ENCODE peak calls at places on chromosomes 11 and 22, in eight cellular contexts. One of them, this sample, is unnamed.
A peak's percentile ranks its signal among the peaks of the same experiment; 100 is the strongest.

GRCh38 chr11:97506360-97506759 is 1116.5 kb downstream of the JRKL start:
- DNase-seq in OCI-LY7: no peak
- DNase-seq in HCT116: no peak
- DNase-seq in PC-3: no peak
- DNase-seq in GM23248: no peak
- DNase-seq in hepatocyte: no peak
- DNase-seq in neural progenitor cell: no peak
- DNase-seq in MM.1S: peak; percentile 35
- DNase-seq in this sample: no peak

GRCh38 chr22:17155941-17156340 is 3.1 kb downstream of the HDHD5 start:
- DNase-seq in OCI-LY7: peak; percentile 17
- DNase-seq in HCT116: no peak
- DNase-seq in PC-3: no peak
- DNase-seq in GM23248: no peak
- DNase-seq in hepatocyte: no peak
- DNase-seq in neural progenitor cell: no peak
- DNase-seq in MM.1S: no peak
- DNase-seq in this sample: no peak

GRCh38 chr11:83681944-83682644 is 395.9 kb upstream of the CCDC90B start:
- DNase-seq in OCI-LY7: no peak
- DNase-seq in HCT116: no peak
- DNase-seq in PC-3: no peak
- DNase-seq in GM23248: peak; percentile 39
- DNase-seq in hepatocyte: no peak
- DNase-seq in neural progenitor cell: no peak
- DNase-seq in MM.1S: no peak
- DNase-seq in this sample: no peak

GRCh38 chr11:105052487-105052886 is 7.4 kb upstream of the CARD16 start:
- DNase-seq in OCI-LY7: no peak
- DNase-seq in HCT116: no peak
- DNase-seq in PC-3: no peak
- DNase-seq in GM23248: no peak
- DNase-seq in hepatocyte: no peak
- DNase-seq in neural progenitor cell: no peak
- DNase-seq in MM.1S: no peak
- DNase-seq in this sample: no peak

GRCh38 chr11:74723511-74723910 is 7.7 kb downstream of the CHRDL2 start:
- DNase-seq in OCI-LY7: no peak
- DNase-seq in HCT116: no peak
- DNase-seq in PC-3: no peak
- DNase-seq in GM23248: no peak
- DNase-seq in hepatocyte: no peak
- DNase-seq in neural progenitor cell: no peak
- DNase-seq in MM.1S: no peak
- DNase-seq in this sample: no peak

GRCh38 chr11:75270896-75271415 is 30.4 kb downstream of the TPBGL start:
- DNase-seq in OCI-LY7: peak; percentile 51
- DNase-seq in HCT116: peak; percentile 13
- DNase-seq in PC-3: peak; percentile 63
- DNase-seq in GM23248: peak; percentile 47
- DNase-seq in hepatocyte: no peak
- DNase-seq in neural progenitor cell: peak; percentile 41
- DNase-seq in MM.1S: peak; percentile 45
- DNase-seq in this sample: peak; percentile 54

GRCh38 chr22:17939579-17939978 is 84.8 kb downstream of the MICAL3 start:
- DNase-seq in OCI-LY7: no peak
- DNase-seq in HCT116: no peak
- DNase-seq in PC-3: no peak
- DNase-seq in GM23248: no peak
- DNase-seq in hepatocyte: no peak
- DNase-seq in neural progenitor cell: no peak
- DNase-seq in MM.1S: no peak
- DNase-seq in this sample: no peak

GRCh38 chr11:30749268-30749667 is 163.1 kb upstream of the MPPED2 start:
- DNase-seq in OCI-LY7: no peak
- DNase-seq in HCT116: no peak
- DNase-seq in PC-3: no peak
- DNase-seq in GM23248: no peak
- DNase-seq in hepatocyte: no peak
- DNase-seq in neural progenitor cell: peak; percentile 74
- DNase-seq in MM.1S: no peak
- DNase-seq in this sample: peak; percentile 77

GRCh38 chr11:131713529-131714134 is 343.2 kb downstream of the NTM start:
- DNase-seq in OCI-LY7: no peak
- DNase-seq in HCT116: no peak
- DNase-seq in PC-3: no peak
- DNase-seq in GM23248: no peak
- DNase-seq in hepatocyte: no peak
- DNase-seq in neural progenitor cell: no peak
- DNase-seq in MM.1S: no peak
- DNase-seq in this sample: no peak

GRCh38 chr11:24373516-24373915 is 123.3 kb upstream of the LUZP2 start:
- DNase-seq in OCI-LY7: no peak
- DNase-seq in HCT116: no peak
- DNase-seq in PC-3: no peak
- DNase-seq in GM23248: peak; percentile 1
- DNase-seq in hepatocyte: no peak
- DNase-seq in neural progenitor cell: no peak
- DNase-seq in MM.1S: no peak
- DNase-seq in this sample: no peak

GRCh38 chr11:36818410-36818809 is 220.4 kb upstream of the RAG2 start:
- DNase-seq in OCI-LY7: no peak
- DNase-seq in HCT116: peak; percentile 6
- DNase-seq in PC-3: no peak
- DNase-seq in GM23248: peak; percentile 34
- DNase-seq in hepatocyte: no peak
- DNase-seq in neural progenitor cell: peak; percentile 23
- DNase-seq in MM.1S: no peak
- DNase-seq in this sample: peak; percentile 17

GRCh38 chr11:65558002-65558784 is at the start of gene LTBP3:
- DNase-seq in OCI-LY7: no peak
- DNase-seq in HCT116: no peak
- DNase-seq in PC-3: peak; percentile 72
- DNase-seq in GM23248: peak; percentile 90
- DNase-seq in hepatocyte: peak; percentile 89
- DNase-seq in neural progenitor cell: peak; percentile 69
- DNase-seq in MM.1S: peak; percentile 42
- DNase-seq in this sample: peak; percentile 80

GRCh38 chr11:64132982-64133705 is 32.8 kb downstream of the MACROD1 start:
- DNase-seq in OCI-LY7: no peak
- DNase-seq in HCT116: no peak
- DNase-seq in PC-3: no peak
- DNase-seq in GM23248: no peak
- DNase-seq in hepatocyte: no peak
- DNase-seq in neural progenitor cell: no peak
- DNase-seq in MM.1S: no peak
- DNase-seq in this sample: no peak

GRCh38 chr11:116488836-116489389 is 283.9 kb downstream of the BUD13 start:
- DNase-seq in OCI-LY7: no peak
- DNase-seq in HCT116: no peak
- DNase-seq in PC-3: no peak
- DNase-seq in GM23248: no peak
- DNase-seq in hepatocyte: no peak
- DNase-seq in neural progenitor cell: no peak
- DNase-seq in MM.1S: no peak
- DNase-seq in this sample: no peak

GRCh38 chr11:45667929-45668680 is 2.7 kb upstream of the CHST1 start:
- DNase-seq in OCI-LY7: no peak
- DNase-seq in HCT116: no peak
- DNase-seq in PC-3: no peak
- DNase-seq in GM23248: no peak
- DNase-seq in hepatocyte: no peak
- DNase-seq in neural progenitor cell: no peak
- DNase-seq in MM.1S: no peak
- DNase-seq in this sample: no peak

GRCh38 chr11:116108161-116108560 is 603.9 kb upstream of the CADM1 start:
- DNase-seq in OCI-LY7: no peak
- DNase-seq in HCT116: no peak
- DNase-seq in PC-3: no peak
- DNase-seq in GM23248: no peak
- DNase-seq in hepatocyte: no peak
- DNase-seq in neural progenitor cell: no peak
- DNase-seq in MM.1S: no peak
- DNase-seq in this sample: no peak

GRCh38 chr22:21020802-21021429 is 6.0 kb downstream of the P2RX6 start:
- DNase-seq in OCI-LY7: peak; percentile 56
- DNase-seq in HCT116: no peak
- DNase-seq in PC-3: peak; percentile 16
- DNase-seq in GM23248: peak; percentile 31
- DNase-seq in hepatocyte: no peak
- DNase-seq in neural progenitor cell: peak; percentile 55
- DNase-seq in MM.1S: no peak
- DNase-seq in this sample: peak; percentile 85

GRCh38 chr11:65634905-65635731 is 2.8 kb upstream of the SIPA1 start:
- DNase-seq in OCI-LY7: no peak
- DNase-seq in HCT116: no peak
- DNase-seq in PC-3: no peak
- DNase-seq in GM23248: no peak
- DNase-seq in hepatocyte: no peak
- DNase-seq in neural progenitor cell: no peak
- DNase-seq in MM.1S: no peak
- DNase-seq in this sample: no peak

GRCh38 chr11:58707767-58708166 is 24.0 kb downstream of the GLYAT start:
- DNase-seq in OCI-LY7: no peak
- DNase-seq in HCT116: no peak
- DNase-seq in PC-3: no peak
- DNase-seq in GM23248: no peak
- DNase-seq in hepatocyte: no peak
- DNase-seq in neural progenitor cell: no peak
- DNase-seq in MM.1S: no peak
- DNase-seq in this sample: no peak

GRCh38 chr11:6468712-6469495 is 4.8 kb downstream of the TRIM3 start:
- DNase-seq in OCI-LY7: peak; percentile 52
- DNase-seq in HCT116: peak; percentile 60
- DNase-seq in PC-3: peak; percentile 31
- DNase-seq in GM23248: peak; percentile 24
- DNase-seq in hepatocyte: peak; percentile 93
- DNase-seq in neural progenitor cell: peak; percentile 98
- DNase-seq in MM.1S: no peak
- DNase-seq in this sample: peak; percentile 100

GRCh38 chr11:27013741-27014415 is 20.0 kb downstream of the FIBIN start:
- DNase-seq in OCI-LY7: no peak
- DNase-seq in HCT116: no peak
- DNase-seq in PC-3: no peak
- DNase-seq in GM23248: peak; percentile 38
- DNase-seq in hepatocyte: peak; percentile 32
- DNase-seq in neural progenitor cell: no peak
- DNase-seq in MM.1S: no peak
- DNase-seq in this sample: no peak

GRCh38 chr11:44910591-44910990 is 40.1 kb downstream of the TP53I11 start:
- DNase-seq in OCI-LY7: no peak
- DNase-seq in HCT116: no peak
- DNase-seq in PC-3: no peak
- DNase-seq in GM23248: no peak
- DNase-seq in hepatocyte: no peak
- DNase-seq in neural progenitor cell: no peak
- DNase-seq in MM.1S: no peak
- DNase-seq in this sample: no peak

GRCh38 chr11:61053198-61053597 is 49.1 kb upstream of the CD5 start:
- DNase-seq in OCI-LY7: no peak
- DNase-seq in HCT116: no peak
- DNase-seq in PC-3: no peak
- DNase-seq in GM23248: no peak
- DNase-seq in hepatocyte: no peak
- DNase-seq in neural progenitor cell: no peak
- DNase-seq in MM.1S: no peak
- DNase-seq in this sample: no peak

GRCh38 chr11:126891556-126892217 is 108.9 kb downstream of the KIRREL3 start:
- DNase-seq in OCI-LY7: no peak
- DNase-seq in HCT116: no peak
- DNase-seq in PC-3: no peak
- DNase-seq in GM23248: peak; percentile 80
- DNase-seq in hepatocyte: no peak
- DNase-seq in neural progenitor cell: no peak
- DNase-seq in MM.1S: no peak
- DNase-seq in this sample: no peak
- TF ChIP-seq EZH2phosphoT487 in OCI-LY7: no peak
- TF ChIP-seq EZH2phosphoT487 in HCT116: no peak
- TF ChIP-seq EZH2phosphoT487 in PC-3: no peak
- TF ChIP-seq EZH2phosphoT487 in GM23248: no peak
- TF ChIP-seq EZH2phosphoT487 in hepatocyte: no peak
- TF ChIP-seq EZH2phosphoT487 in neural progenitor cell: no peak
- TF ChIP-seq EZH2phosphoT487 in MM.1S: no peak
- TF ChIP-seq EZH2phosphoT487 in this sample: no peak

GRCh38 chr11:76801205-76801604 is 18.0 kb downstream of the TSKU start:
- DNase-seq in OCI-LY7: no peak
- DNase-seq in HCT116: no peak
- DNase-seq in PC-3: no peak
- DNase-seq in GM23248: no peak
- DNase-seq in hepatocyte: no peak
- DNase-seq in neural progenitor cell: no peak
- DNase-seq in MM.1S: no peak
- DNase-seq in this sample: peak; percentile 55
- TF ChIP-seq EZH2phosphoT487 in OCI-LY7: no peak
- TF ChIP-seq EZH2phosphoT487 in HCT116: no peak
- TF ChIP-seq EZH2phosphoT487 in PC-3: no peak
- TF ChIP-seq EZH2phosphoT487 in GM23248: no peak
- TF ChIP-seq EZH2phosphoT487 in hepatocyte: no peak
- TF ChIP-seq EZH2phosphoT487 in neural progenitor cell: no peak
- TF ChIP-seq EZH2phosphoT487 in MM.1S: no peak
- TF ChIP-seq EZH2phosphoT487 in this sample: no peak

GRCh38 chr22:46951326-46951725 is 188.9 kb downstream of the TBC1D22A start:
- DNase-seq in OCI-LY7: no peak
- DNase-seq in HCT116: no peak
- DNase-seq in PC-3: no peak
- DNase-seq in GM23248: no peak
- DNase-seq in hepatocyte: no peak
- DNase-seq in neural progenitor cell: no peak
- DNase-seq in MM.1S: no peak
- DNase-seq in this sample: no peak
- TF ChIP-seq EZH2phosphoT487 in OCI-LY7: no peak
- TF ChIP-seq EZH2phosphoT487 in HCT116: no peak
- TF ChIP-seq EZH2phosphoT487 in PC-3: no peak
- TF ChIP-seq EZH2phosphoT487 in GM23248: no peak
- TF ChIP-seq EZH2phosphoT487 in hepatocyte: no peak
- TF ChIP-seq EZH2phosphoT487 in neural progenitor cell: no peak
- TF ChIP-seq EZH2phosphoT487 in MM.1S: no peak
- TF ChIP-seq EZH2phosphoT487 in this sample: no peak

GRCh38 chr22:32627091-32627490 is 152.5 kb downstream of the FBXO7 start:
- DNase-seq in OCI-LY7: no peak
- DNase-seq in HCT116: no peak
- DNase-seq in PC-3: no peak
- DNase-seq in GM23248: no peak
- DNase-seq in hepatocyte: no peak
- DNase-seq in neural progenitor cell: no peak
- DNase-seq in MM.1S: no peak
- DNase-seq in this sample: no peak

GRCh38 chr22:32632650-32633049 is 158.0 kb downstream of the FBXO7 start:
- DNase-seq in OCI-LY7: no peak
- DNase-seq in HCT116: no peak
- DNase-seq in PC-3: no peak
- DNase-seq in GM23248: no peak
- DNase-seq in hepatocyte: no peak
- DNase-seq in neural progenitor cell: no peak
- DNase-seq in MM.1S: no peak
- DNase-seq in this sample: no peak

GRCh38 chr22:32625985-32626384 is 151.4 kb downstream of the FBXO7 start:
- DNase-seq in OCI-LY7: no peak
- DNase-seq in HCT116: no peak
- DNase-seq in PC-3: no peak
- DNase-seq in GM23248: peak; percentile 45
- DNase-seq in hepatocyte: no peak
- DNase-seq in neural progenitor cell: no peak
- DNase-seq in MM.1S: no peak
- DNase-seq in this sample: no peak

GRCh38 chr22:32631507-32632245 is 157.1 kb downstream of the FBXO7 start:
- DNase-seq in OCI-LY7: no peak
- DNase-seq in HCT116: no peak
- DNase-seq in PC-3: no peak
- DNase-seq in GM23248: no peak
- DNase-seq in hepatocyte: no peak
- DNase-seq in neural progenitor cell: no peak
- DNase-seq in MM.1S: no peak
- DNase-seq in this sample: no peak

GRCh38 chr22:32628626-32629587 is 154.3 kb downstream of the FBXO7 start:
- DNase-seq in OCI-LY7: no peak
- DNase-seq in HCT116: no peak
- DNase-seq in PC-3: no peak
- DNase-seq in GM23248: peak; percentile 37
- DNase-seq in hepatocyte: peak; percentile 31
- DNase-seq in neural progenitor cell: no peak
- DNase-seq in MM.1S: peak; percentile 29
- DNase-seq in this sample: no peak
- TF ChIP-seq EZH2phosphoT487 in OCI-LY7: no peak
- TF ChIP-seq EZH2phosphoT487 in HCT116: no peak
- TF ChIP-seq EZH2phosphoT487 in PC-3: no peak
- TF ChIP-seq EZH2phosphoT487 in GM23248: no peak
- TF ChIP-seq EZH2phosphoT487 in hepatocyte: no peak
- TF ChIP-seq EZH2phosphoT487 in neural progenitor cell: no peak
- TF ChIP-seq EZH2phosphoT487 in MM.1S: no peak
- TF ChIP-seq EZH2phosphoT487 in this sample: no peak